ENCODE peak calls at places on chromosomes 11 and 22, in eight cellular contexts. R is upper lobe of right lung, D is endothelial cell of umbilical vein, J is SHP77, Q is lung, L is GM20000, T is anterior cingulate cortex, O is lung microvascular endothelial cell. A is an unnamed sample.

GRCh38 chr22:49540084-49540483 is 287.6 kb downstream of the BRD1 start:
- DNase-seq in R (peak), D (no peak), J (no peak), Q (no peak), L (no peak), T (no peak), O (no peak), A (no peak)

GRCh38 chr11:83628622-83629347 is 342.6 kb upstream of the CCDC90B start:
- DNase-seq in R (no peak), D (no peak), J (no peak), Q (no peak), L (no peak), T (no peak), O (no peak), A (no peak)

GRCh38 chr11:794766-795637 is 3.1 kb downstream of the SLC25A22 start:
- DNase-seq in R (no peak), D (no peak), J (no peak), Q (no peak), L (no peak), T (peak), O (no peak), A (no peak)

GRCh38 chr22:36369004-36369921 is 18.5 kb downstream of the MYH9 start:
- DNase-seq in R (no peak), D (peak), J (peak), Q (no peak), L (no peak), T (no peak), O (peak), A (peak)

GRCh38 chr11:15568440-15568839 is 453.7 kb downstream of the INSC start:
- DNase-seq in R (no peak), D (no peak), J (peak), Q (no peak), L (no peak), T (no peak), O (no peak), A (no peak)

GRCh38 chr11:22787565-22788162 is 41.9 kb downstream of the SVIP start:
- DNase-seq in R (no peak), D (peak), J (no peak), Q (no peak), L (peak), T (peak), O (peak), A (peak)

GRCh38 chr11:126499124-126499752 is 143.8 kb downstream of the ST3GAL4 start:
- DNase-seq in R (peak), D (no peak), J (no peak), Q (no peak), L (no peak), T (no peak), O (no peak), A (no peak)

GRCh38 chr22:37300551-37301017 is 18.3 kb downstream of the CYTH4 start:
- DNase-seq in R (no peak), D (no peak), J (no peak), Q (no peak), L (no peak), T (no peak), O (no peak), A (no peak)

GRCh38 chr11:82041764-82042163 is 691.9 kb downstream of the FAM181B start:
- DNase-seq in R (no peak), D (no peak), J (no peak), Q (no peak), L (no peak), T (no peak), O (no peak), A (no peak)

GRCh38 chr22:36746571-36746970 is 29.3 kb downstream of the IFT27 start:
- DNase-seq in R (peak), D (no peak), J (no peak), Q (no peak), L (no peak), T (no peak), O (no peak), A (no peak)

GRCh38 chr11:3989251-3989650 is 105.3 kb upstream of the RRM1 start:
- DNase-seq in R (no peak), D (no peak), J (no peak), Q (no peak), L (no peak), T (no peak), O (no peak), A (peak)

GRCh38 chr22:46604306-46604690 is 15.9 kb upstream of the GRAMD4 start:
- DNase-seq in R (no peak), D (no peak), J (no peak), Q (no peak), L (peak), T (no peak), O (no peak), A (peak)

GRCh38 chr11:10397226-10397987 is 57.7 kb upstream of the AMPD3 start:
- DNase-seq in R (no peak), D (no peak), J (no peak), Q (no peak), L (no peak), T (no peak), O (no peak), A (no peak)

GRCh38 chr11:2789791-2790580 is 90.2 kb upstream of the KCNQ1OT1 start:
- DNase-seq in R (peak), D (no peak), J (no peak), Q (no peak), L (no peak), T (no peak), O (no peak), A (no peak)

GRCh38 chr11:73468590-73469161 is 92.5 kb downstream of the RELT start:
- DNase-seq in R (no peak), D (no peak), J (no peak), Q (no peak), L (no peak), T (no peak), O (peak), A (peak)

GRCh38 chr22:25334091-25334490 is 114.7 kb downstream of the CRYBB2 start:
- DNase-seq in R (no peak), D (peak), J (peak), Q (peak), L (peak), T (no peak), O (peak), A (peak)

GRCh38 chr11:123174196-123175183 is 20.6 kb downstream of the CLMP start:
- DNase-seq in R (no peak), D (no peak), J (no peak), Q (peak), L (no peak), T (no peak), O (no peak), A (peak)

GRCh38 chr11:86476109-86476861 is 101.6 kb downstream of the CCDC81 start:
- DNase-seq in R (no peak), D (peak), J (no peak), Q (no peak), L (no peak), T (no peak), O (peak), A (peak)

GRCh38 chr11:66568124-66568916 is at the start of gene CTSF:
- DNase-seq in R (peak), D (peak), J (peak), Q (peak), L (peak), T (peak), O (peak), A (peak)

GRCh38 chr11:80297808-80298460 is 857.1 kb upstream of the TENM4 start:
- DNase-seq in R (no peak), D (peak), J (no peak), Q (no peak), L (no peak), T (no peak), O (no peak), A (no peak)

GRCh38 chr11:16194566-16194965 is 161.8 kb downstream of the SOX6 start:
- DNase-seq in R (no peak), D (peak), J (no peak), Q (no peak), L (no peak), T (no peak), O (no peak), A (no peak)

GRCh38 chr22:40247976-40248375 is 70.3 kb downstream of the TNRC6B start:
- DNase-seq in R (no peak), D (no peak), J (no peak), Q (no peak), L (no peak), T (no peak), O (no peak), A (no peak)

GRCh38 chr11:61587951-61588695 is 7.2 kb upstream of the SYT7 start:
- DNase-seq in R (peak), D (peak), J (peak), Q (peak), L (peak), T (no peak), O (no peak), A (peak)

GRCh38 chr11:73597340-73597955 is 464 bp downstream of the FAM168A start:
- DNase-seq in R (no peak), D (no peak), J (no peak), Q (no peak), L (no peak), T (peak), O (peak), A (no peak)

A was measured in left kidney.